ENCODE peak calls at places on chromosomes 1 and 21, in ten cellular contexts. Q, P, O, B, M, K, U, C, N and W are unnamed samples.

GRCh38 chr21:43865471-43866181 is 603 bp downstream of the AGPAT3 start:
- DNase-seq in Q (peak; percentile 75), P (no peak), O (peak; percentile 78), B (peak; percentile 19), M (peak; percentile 84), K (peak; percentile 60), U (peak; percentile 80), C (peak; percentile 13), N (peak; percentile 73), W (peak; percentile 77)

GRCh38 chr1:112454316-112454715 is 54.4 kb upstream of the WNT2B start:
- DNase-seq in Q (no peak), P (no peak), O (no peak), B (no peak), M (no peak), K (no peak), U (no peak), C (no peak), N (no peak), W (no peak)

GRCh38 chr1:30490554-30491053 is 232.8 kb downstream of the MATN1 start:
- DNase-seq in Q (no peak), P (no peak), O (no peak), B (no peak), M (no peak), K (no peak), U (no peak), C (no peak), N (no peak), W (no peak)

GRCh38 chr1:109530457-109531204 is 9.0 kb upstream of the GPR61 start:
- DNase-seq in Q (peak; percentile 87), P (no peak), O (no peak), B (peak; percentile 26), M (no peak), K (no peak), U (no peak), C (no peak), N (no peak), W (no peak)

GRCh38 chr1:233045591-233045990 is 95.2 kb downstream of the NTPCR start:
- DNase-seq in Q (no peak), P (no peak), O (no peak), B (no peak), M (no peak), K (no peak), U (no peak), C (peak; percentile 6), N (no peak), W (no peak)

GRCh38 chr1:39395357-39395831 is 96.0 kb upstream of the BMP8A start:
- DNase-seq in Q (peak; percentile 7), P (no peak), O (no peak), B (no peak), M (no peak), K (no peak), U (peak; percentile 70), C (peak; percentile 79), N (no peak), W (no peak)

GRCh38 chr1:89757532-89757931 is 63.3 kb upstream of the LRRC8D start:
- DNase-seq in Q (peak; percentile 40), P (no peak), O (no peak), B (no peak), M (peak; percentile 68), K (peak; percentile 39), U (no peak), C (peak; percentile 9), N (no peak), W (peak; percentile 53)

GRCh38 chr1:228163004-228163753 is 2.4 kb upstream of the IBA57 start:
- DNase-seq in Q (no peak), P (no peak), O (no peak), B (no peak), M (peak; percentile 87), K (peak; percentile 59), U (peak; percentile 63), C (peak; percentile 45), N (no peak), W (peak; percentile 66)

GRCh38 chr1:193537266-193538003 is 351.0 kb upstream of the B3GALT2 start:
- DNase-seq in Q (no peak), P (no peak), O (peak; percentile 22), B (no peak), M (no peak), K (no peak), U (no peak), C (no peak), N (no peak), W (no peak)

GRCh38 chr1:26771285-26771642 is 16.5 kb upstream of the PIGV start:
- DNase-seq in Q (no peak), P (no peak), O (no peak), B (no peak), M (no peak), K (no peak), U (no peak), C (no peak), N (no peak), W (no peak)

GRCh38 chr1:177219458-177220390 is 49.0 kb downstream of the BRINP2 start:
- DNase-seq in Q (no peak), P (no peak), O (no peak), B (no peak), M (no peak), K (no peak), U (no peak), C (no peak), N (no peak), W (no peak)

GRCh38 chr1:7531562-7532340 is 239.3 kb upstream of the VAMP3 start:
- DNase-seq in Q (no peak), P (no peak), O (no peak), B (no peak), M (no peak), K (no peak), U (no peak), C (no peak), N (no peak), W (no peak)

GRCh38 chr1:92965003-92965402 is 3.7 kb upstream of the DIPK1A start:
- DNase-seq in Q (no peak), P (no peak), O (no peak), B (no peak), M (no peak), K (no peak), U (no peak), C (no peak), N (no peak), W (no peak)

GRCh38 chr1:38785285-38786039 is 74.1 kb downstream of the RRAGC start:
- DNase-seq in Q (no peak), P (no peak), O (no peak), B (no peak), M (no peak), K (no peak), U (no peak), C (no peak), N (no peak), W (no peak)

GRCh38 chr1:9201421-9202239 is 32.9 kb upstream of the H6PD start:
- DNase-seq in Q (peak; percentile 16), P (no peak), O (no peak), B (no peak), M (peak; percentile 67), K (no peak), U (no peak), C (peak; percentile 93), N (peak; percentile 80), W (no peak)

GRCh38 chr1:47616036-47616435 is 178.2 kb downstream of the FOXD2 start:
- DNase-seq in Q (no peak), P (no peak), O (no peak), B (no peak), M (no peak), K (no peak), U (no peak), C (no peak), N (no peak), W (no peak)

GRCh38 chr21:33121715-33122475 is 52.0 kb downstream of the OLIG1 start:
- DNase-seq in Q (no peak), P (no peak), O (no peak), B (no peak), M (no peak), K (no peak), U (no peak), C (peak; percentile 45), N (no peak), W (no peak)

GRCh38 chr1:234239515-234239914 is 133.7 kb upstream of the COA6 start:
- DNase-seq in Q (no peak), P (no peak), O (no peak), B (no peak), M (no peak), K (no peak), U (no peak), C (no peak), N (no peak), W (no peak)

GRCh38 chr1:110195196-110195595 is 14.9 kb upstream of the KCNC4 start:
- DNase-seq in Q (no peak), P (no peak), O (no peak), B (no peak), M (no peak), K (no peak), U (no peak), C (no peak), N (no peak), W (no peak)

GRCh38 chr1:3367376-3367775 is 87.1 kb upstream of the ARHGEF16 start:
- DNase-seq in Q (no peak), P (no peak), O (no peak), B (no peak), M (peak; percentile 43), K (no peak), U (no peak), C (no peak), N (no peak), W (no peak)

GRCh38 chr1:30412241-30413110 is 310.9 kb downstream of the MATN1 start:
- DNase-seq in Q (no peak), P (no peak), O (no peak), B (no peak), M (no peak), K (no peak), U (no peak), C (no peak), N (peak; percentile 38), W (no peak)

GRCh38 chr1:6450943-6451373 is 15.0 kb downstream of the TNFRSF25 start:
- DNase-seq in Q (no peak), P (no peak), O (no peak), B (no peak), M (no peak), K (no peak), U (no peak), C (no peak), N (no peak), W (no peak)

GRCh38 chr1:110190282-110190929 is 19.7 kb upstream of the KCNC4 start:
- DNase-seq in Q (peak; percentile 92), P (no peak), O (no peak), B (no peak), M (peak; percentile 77), K (peak; percentile 49), U (no peak), C (no peak), N (no peak), W (peak; percentile 57)

GRCh38 chr1:54976747-54977146 is 3.7 kb upstream of the TMEM61 start:
- DNase-seq in Q (peak; percentile 85), P (no peak), O (no peak), B (no peak), M (no peak), K (no peak), U (no peak), C (no peak), N (no peak), W (no peak)

GRCh38 chr1:24862775-24863483 is 67.1 kb downstream of the RUNX3 start:
- DNase-seq in Q (no peak), P (no peak), O (no peak), B (no peak), M (no peak), K (no peak), U (no peak), C (no peak), N (no peak), W (no peak)

GRCh38 chr1:77585610-77586314 is 96.7 kb downstream of the ZZZ3 start:
- DNase-seq in Q (no peak), P (no peak), O (no peak), B (no peak), M (no peak), K (no peak), U (no peak), C (no peak), N (no peak), W (no peak)

GRCh38 chr1:87410771-87411170 is 82.1 kb downstream of the LMO4 start:
- DNase-seq in Q (peak; percentile 94), P (no peak), O (no peak), B (peak; percentile 77), M (peak; percentile 68), K (peak; percentile 31), U (no peak), C (no peak), N (peak; percentile 70), W (peak; percentile 59)

GRCh38 chr1:17535300-17535937 is 4.1 kb upstream of the ARHGEF10L start:
- DNase-seq in Q (no peak), P (no peak), O (no peak), B (no peak), M (no peak), K (no peak), U (no peak), C (no peak), N (no peak), W (no peak)